ENCODE peak calls at places on chromosome 4, in eight cellular contexts. S is GM23248, Z is left lung, U is SJCRH30, M is Peyer's patch, T is cardiac muscle cell, V is upper lobe of right lung, I is left ventricle myocardium inferior. G is an unnamed sample.
A peak's percentile ranks its signal among the peaks of the same experiment; 100 is the strongest.

GRCh38 chr4:106245176-106245575 is 70.8 kb downstream of the TBCK start:
- DNase-seq in M (no peak), Z (no peak), I (no peak), T (no peak), V (no peak), S (no peak), U (no peak), G (no peak)

GRCh38 chr4:1379801-1380331 is 26.4 kb downstream of the NKX1-1 start:
- DNase-seq in M (peak; percentile 33), I (no peak), S (no peak), U (no peak), Z (peak; percentile 56), V (peak; percentile 58), T (no peak), G (peak; percentile 26)

GRCh38 chr4:139913398-139913990 is 240.5 kb downstream of the MAML3 start:
- DNase-seq in U (no peak), V (no peak), Z (no peak), T (peak; percentile 73), M (no peak), I (no peak), S (peak; percentile 33), G (no peak)

GRCh38 chr4:142404191-142404611 is 441.9 kb downstream of the INPP4B start:
- DNase-seq in I (no peak), Z (peak; percentile 28), T (peak; percentile 61), S (peak; percentile 95), M (no peak), U (peak; percentile 57), V (no peak), G (peak; percentile 57)

GRCh38 chr4:177246636-177247584 is 62.8 kb upstream of the NEIL3 start:
- DNase-seq in I (no peak), V (no peak), M (no peak), T (no peak), U (no peak), S (peak; percentile 71), Z (no peak), G (no peak)

GRCh38 chr4:28007693-28008092 is 1147.1 kb downstream of the STIM2 start:
- DNase-seq in Z (no peak), S (no peak), I (no peak), U (no peak), M (no peak), T (no peak), V (no peak), G (no peak)

GRCh38 chr4:154317600-154317999 is 174.0 kb downstream of the DCHS2 start:
- DNase-seq in M (no peak), Z (no peak), U (no peak), S (no peak), V (no peak), I (no peak), T (no peak), G (no peak)

GRCh38 chr4:77092832-77093800 is 17.3 kb upstream of the CCNI start:
- DNase-seq in Z (no peak), U (no peak), T (peak; percentile 55), I (no peak), V (no peak), S (peak; percentile 65), M (no peak), G (no peak)

GRCh38 chr4:76723916-76724315 is 174.0 kb downstream of the SOWAHB start:
- DNase-seq in T (peak; percentile 96), S (peak; percentile 91), M (no peak), V (no peak), I (no peak), Z (no peak), U (peak; percentile 47), G (no peak)

GRCh38 chr4:117971406-117971805 is 62.9 kb upstream of the NDST3 start:
- DNase-seq in M (no peak), U (peak; percentile 48), V (no peak), Z (no peak), T (no peak), I (no peak), S (peak; percentile 2), G (no peak)

DNA sequence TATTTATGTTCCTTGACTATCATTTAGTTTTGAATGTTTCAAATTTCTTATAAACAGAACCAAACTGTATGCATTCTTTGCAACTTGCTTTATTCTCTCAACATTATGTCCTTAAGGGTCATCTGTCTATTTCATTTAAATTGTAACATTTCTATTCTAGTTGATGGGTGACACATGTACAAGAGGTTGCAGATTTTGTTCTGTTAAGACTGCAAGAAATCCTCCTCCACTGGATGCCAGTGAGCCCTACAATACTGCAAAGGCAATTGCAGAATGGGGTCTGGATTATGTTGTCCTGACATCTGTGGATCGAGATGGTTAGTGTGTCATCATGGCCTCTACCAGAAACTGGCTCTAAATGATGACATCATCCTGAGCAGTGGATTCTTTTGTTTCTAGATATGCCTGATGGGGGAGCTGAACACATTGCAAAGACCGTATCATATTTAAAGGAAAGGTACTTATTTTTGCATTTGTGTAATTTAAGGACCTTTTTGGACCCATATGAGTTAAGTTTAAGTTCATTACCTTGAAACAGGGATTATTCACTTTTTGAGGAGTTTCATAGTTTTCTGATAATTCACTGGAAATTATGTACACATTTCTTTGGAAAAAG is 6.1 kb downstream of the LIAS start:
- DNase-seq in V (no peak), T (peak; percentile 92), M (no peak), S (peak; percentile 93), Z (no peak), I (no peak), U (peak; percentile 14), G (no peak)
- H3K4me1 ChIP-seq in V (no peaks in the 10 kb centered on the region), T (no peaks in the 10 kb centered on the region), M (no peaks in the 10 kb centered on the region), S (peaks cover 11% of the 10 kb centered on the region), Z (peaks cover 9% of the 10 kb centered on the region), I (peaks cover 3% of the 10 kb centered on the region), U (peaks cover 3% of the 10 kb centered on the region), G (no peaks in the 10 kb centered on the region)

DNA sequence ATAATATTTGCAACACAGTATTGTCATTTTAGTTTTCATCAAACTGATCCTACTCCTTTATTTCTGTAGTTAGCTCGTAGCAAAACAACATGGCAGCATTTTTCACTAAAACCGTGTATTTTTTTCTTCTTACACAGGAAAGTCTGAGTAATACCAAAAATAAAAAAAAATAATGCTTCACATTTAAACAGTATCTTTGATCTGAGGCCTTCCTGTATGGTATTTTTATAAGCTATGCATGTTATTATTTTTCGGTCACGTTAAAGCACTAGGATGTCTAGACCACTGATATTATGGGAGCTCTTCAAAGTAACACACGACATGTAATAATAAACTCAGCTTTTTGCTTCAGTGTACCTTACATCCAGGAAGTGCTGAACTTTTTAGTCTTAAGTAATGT is 94.1 kb upstream of the SRD5A3 start:
- DNase-seq in Z (no peak), I (no peak), U (no peak), M (no peak), S (no peak), T (no peak), V (no peak), G (no peak)
- H3K27ac ChIP-seq in Z (no peak overlapping the region), I (no peak overlapping the region), U (no peak overlapping the region), M (no peak overlapping the region), S (no peak overlapping the region), T (no peak overlapping the region), V (no peak overlapping the region), G (no peak overlapping the region)

DNA sequence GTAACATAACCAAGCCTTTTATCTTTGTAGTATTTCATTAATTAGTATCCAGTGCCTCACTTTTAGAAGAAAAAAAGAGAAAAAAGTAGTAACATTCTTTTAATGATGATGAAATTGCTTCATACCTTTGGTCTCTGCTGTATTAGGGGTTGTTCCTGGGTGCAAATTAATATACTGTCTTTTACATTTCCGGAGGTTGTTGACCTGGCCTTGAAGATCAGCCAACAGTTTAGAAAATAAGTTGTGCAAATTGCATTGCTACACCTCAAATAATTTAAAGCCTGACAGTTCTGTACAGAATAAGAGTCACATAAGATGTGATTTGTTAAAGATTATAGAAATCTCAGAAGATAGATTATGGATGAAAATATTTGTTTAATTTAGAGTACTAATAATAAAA is 3.8 kb downstream of the NFKB1 start:
- DNase-seq in I (no peak), U (no peak), Z (no peak), T (no peak), S (no peak), M (no peak), V (no peak), G (no peak)
- H3K4me1 ChIP-seq in I (peaks cover 81% of the 10 kb centered on the region), U (no peaks in the 10 kb centered on the region), Z (peaks cover 71% of the 10 kb centered on the region), T (peaks cover 20% of the 10 kb centered on the region), S (peaks cover 47% of the 10 kb centered on the region), M (peaks cover 33% of the 10 kb centered on the region), V (peaks cover 54% of the 10 kb centered on the region), G (peaks cover 3% of the 10 kb centered on the region)

DNA sequence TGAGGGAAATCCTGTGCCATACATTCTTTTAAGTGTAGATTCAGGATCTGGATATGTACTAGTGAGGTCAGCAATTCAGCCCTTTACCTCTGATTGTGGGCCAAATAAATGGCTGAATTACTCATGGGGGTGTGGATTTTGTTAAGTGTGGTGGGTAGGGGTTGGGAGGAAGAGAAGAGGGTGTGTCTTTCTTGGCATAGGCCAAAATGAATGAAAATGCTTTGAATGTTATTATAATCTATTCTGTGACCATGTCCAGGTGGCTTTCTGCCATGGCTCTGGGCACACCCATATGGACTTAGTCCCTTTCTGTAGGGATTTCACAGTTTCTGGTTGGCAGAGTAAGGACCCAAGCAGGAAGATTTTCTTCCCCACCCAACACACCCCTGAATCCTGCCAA is 244.3 kb downstream of the CBR4 start:
- DNase-seq in V (no peak), Z (no peak), U (no peak), S (peak; percentile 78), T (peak; percentile 33), I (peak; percentile 46), M (no peak), G (no peak)
- H3K27ac ChIP-seq in V (peak overlapping the region; percentile 20), Z (no peak overlapping the region), U (no peak overlapping the region), S (peak overlapping the region; percentile 44), T (no peak overlapping the region), I (peak overlapping the region; percentile 81), M (peak overlapping the region; percentile 76), G (peak overlapping the region; percentile 61)